ENCODE peak calls at places on chromosomes 13 and 19, in five cellular contexts. U is fibroblast of lung, Y is cardiac muscle cell, K is heart right ventricle, P is tibial artery. Z is an unnamed sample.
A peak's percentile ranks its signal among the peaks of the same experiment; 100 is the strongest.

GRCh38 chr19:4556574-4557185 is 2.8 kb downstream of the SEMA6B start:
- DNase-seq in Y (peak; percentile 42), K (no peak), P (no peak), U (no peak), Z (no peak)

GRCh38 chr13:93218583-93218982 is 8.0 kb upstream of the GPC6 start:
- DNase-seq in Y (no peak), P (no peak), K (no peak), U (no peak), Z (no peak)

GRCh38 chr13:23506071-23506820 is 64.0 kb upstream of the TNFRSF19 start:
- DNase-seq in K (no peak), P (no peak), Y (peak; percentile 67), U (peak; percentile 72), Z (no peak)

GRCh38 chr13:90047600-90047999 is 1299.9 kb upstream of the MIR17HG start:
- DNase-seq in P (no peak), K (no peak), Y (no peak), U (no peak), Z (no peak)

GRCh38 chr19:36141039-36141914 is 1.4 kb downstream of the CAPNS1 start:
- DNase-seq in U (peak; percentile 71), P (peak; percentile 87), K (peak; percentile 87), Y (peak; percentile 91), Z (peak; percentile 81)

GRCh38 chr13:54210397-54211050 is 1181.9 kb downstream of the OLFM4 start:
- DNase-seq in K (no peak), P (no peak), U (no peak), Y (no peak), Z (peak; percentile 93)

GRCh38 chr19:3979674-3980352 is 5.5 kb downstream of the EEF2 start:
- DNase-seq in U (no peak), P (no peak), K (no peak), Y (no peak), Z (no peak)

GRCh38 chr13:112992931-112993700 is 24.1 kb downstream of the MCF2L start:
- DNase-seq in P (no peak), Y (no peak), U (no peak), K (no peak), Z (no peak)

GRCh38 chr13:76764429-76764828 is 121.8 kb downstream of the KCTD12 start:
- DNase-seq in K (peak; percentile 86), U (peak; percentile 10), P (peak; percentile 80), Y (no peak), Z (no peak)

GRCh38 chr13:79385694-79386093 is 20.4 kb downstream of the RBM26 start:
- DNase-seq in P (no peak), K (no peak), U (peak; percentile 37), Y (no peak), Z (peak; percentile 27)

GRCh38 chr13:40167327-40167726 is 499.1 kb downstream of the FOXO1 start:
- DNase-seq in Y (no peak), U (no peak), P (no peak), K (no peak), Z (no peak)

GRCh38 chr13:113935523-113935922 is 38.4 kb downstream of the C13orf46 start:
- DNase-seq in Y (no peak), K (no peak), U (no peak), P (no peak), Z (no peak)

GRCh38 chr13:78689011-78689410 is 30.1 kb upstream of the OBI1 start:
- DNase-seq in P (no peak), K (no peak), U (no peak), Y (peak; percentile 6), Z (no peak)

GRCh38 chr13:33009019-33009418 is 7.2 kb upstream of the KL start:
- DNase-seq in K (no peak), U (no peak), P (no peak), Y (no peak), Z (no peak)

GRCh38 chr13:65971541-65971940 is 1258.6 kb downstream of the PCDH9 start:
- DNase-seq in P (no peak), K (no peak), Y (peak; percentile 7), U (no peak), Z (no peak)

GRCh38 chr13:65964672-65965071 is 1265.5 kb downstream of the PCDH9 start:
- DNase-seq in U (no peak), K (no peak), Y (no peak), P (no peak), Z (no peak)

GRCh38 chr13:65965496-65965895 is 1264.6 kb downstream of the PCDH9 start:
- DNase-seq in P (no peak), K (no peak), Y (no peak), U (peak; percentile 23), Z (no peak)

DNA sequence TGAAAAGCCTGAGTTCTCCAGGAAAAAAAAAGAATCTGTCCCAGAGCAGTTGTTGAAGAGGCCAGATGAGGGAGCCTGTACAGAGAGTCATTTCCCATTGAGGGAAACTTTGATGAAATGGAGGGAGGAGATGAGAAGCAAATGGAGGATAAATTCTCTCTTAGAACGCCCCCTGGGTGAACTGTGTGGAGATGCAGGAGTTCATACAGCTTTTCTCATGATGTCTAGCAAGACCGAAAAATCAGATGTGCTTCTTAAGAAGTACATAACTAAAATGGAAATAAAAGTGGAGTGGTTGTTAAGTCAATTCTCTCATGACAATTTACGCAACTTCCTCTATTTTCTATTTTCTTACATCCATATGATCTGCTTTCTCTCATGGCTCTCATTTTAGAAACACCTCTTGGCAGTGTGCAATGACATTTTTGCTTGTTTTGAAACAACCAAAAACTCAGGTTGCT is 1263.1 kb downstream of the PCDH9 start:
- DNase-seq in Y (peak; percentile 5), U (peak; percentile 36), P (no peak), K (no peak), Z (peak; percentile 35)
- TF ChIP-seq CTCF in Y (peak; percentile 46), U (peak; percentile 36), P (no peak), K (no peak), Z (peak; percentile 66)

GRCh38 chr13:48234652-48235099 is 1.7 kb downstream of the ITM2B start:
- DNase-seq in Y (no peak), P (no peak), K (no peak), U (no peak), Z (no peak)
- H3K27ac ChIP-seq in Y (peak overlapping the region; percentile 76), P (peak overlapping the region; percentile 94), K (peak overlapping the region; percentile 100), U (peak overlapping the region; percentile 51), Z (peak overlapping the region; percentile 99)

DNA sequence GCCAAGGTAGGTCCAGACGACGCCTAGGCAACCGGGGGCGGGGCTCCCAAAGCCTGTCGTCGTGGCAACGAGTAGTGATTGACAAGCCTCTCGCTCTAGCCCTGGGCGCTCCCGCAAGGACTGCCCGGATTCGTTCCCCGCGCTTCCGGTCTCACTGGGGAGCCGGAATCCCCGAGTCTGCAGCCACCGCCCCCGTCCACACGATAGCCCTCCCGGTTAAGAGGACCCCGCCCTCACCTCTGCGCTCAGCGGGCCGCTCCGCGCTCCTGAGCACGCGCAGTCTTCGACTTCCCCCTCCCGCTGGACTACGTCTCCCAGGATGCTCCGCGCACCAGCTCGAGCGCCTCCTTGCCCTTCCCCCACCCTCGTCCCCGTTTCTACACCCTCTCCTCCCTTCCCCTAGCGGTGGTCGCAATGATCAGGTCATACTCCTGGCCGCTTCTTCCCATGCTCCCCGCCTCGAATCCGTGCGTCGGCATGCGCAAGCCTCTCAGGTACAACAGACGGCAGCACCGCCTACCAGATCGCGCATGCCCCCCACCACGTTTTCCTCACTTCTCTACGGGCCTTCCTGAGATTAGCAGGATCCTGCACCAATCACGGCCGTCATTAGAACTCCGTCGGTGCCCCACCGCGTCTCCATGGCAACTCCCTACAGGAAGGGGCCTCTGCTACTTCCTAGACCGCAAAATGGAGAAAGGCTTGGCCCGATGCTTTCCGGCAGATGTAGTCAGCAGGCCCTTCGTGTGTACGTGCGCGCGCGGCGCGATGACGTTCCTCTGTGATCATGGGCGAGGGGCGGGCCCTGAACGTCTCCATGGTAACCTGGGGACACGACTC is at the start of gene MZF1:
- DNase-seq in P (peak; percentile 100), Y (peak; percentile 100), U (peak; percentile 100), K (peak; percentile 100), Z (peak; percentile 100)
- TF ChIP-seq CTCF in P (no peak), Y (no peak), U (no peak), K (no peak), Z (peak; percentile 29)

DNA sequence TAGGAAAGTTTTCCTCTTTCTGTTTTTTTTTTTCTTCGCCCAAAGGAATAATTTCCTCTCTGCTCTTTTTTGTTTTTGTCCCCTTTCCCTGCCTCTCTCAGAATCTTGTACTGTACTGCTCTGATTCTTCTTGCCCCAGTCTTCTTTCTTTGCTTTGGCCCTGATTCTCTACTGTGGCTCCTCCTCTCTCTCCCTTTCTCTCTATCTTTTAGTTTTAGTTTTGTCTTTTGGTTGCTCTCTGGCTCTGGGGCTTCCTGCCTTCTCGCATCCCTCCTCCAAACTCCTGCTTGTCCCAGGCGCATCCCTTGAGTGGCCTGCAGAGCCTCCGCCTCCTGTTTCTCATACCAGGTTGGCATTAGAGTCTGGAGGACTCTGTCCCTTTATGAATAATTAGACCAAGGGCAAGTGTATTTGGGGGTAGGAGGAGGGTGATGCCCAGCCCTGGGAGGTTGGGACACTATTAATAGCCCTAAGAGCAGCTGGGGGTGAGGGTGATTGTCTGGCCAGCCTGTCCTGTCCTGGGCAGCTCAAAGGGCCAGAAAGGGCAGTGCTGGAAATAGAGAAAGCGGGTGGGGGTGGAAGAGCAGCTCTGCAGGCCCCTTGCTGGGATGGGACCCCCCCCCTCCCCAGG is 39.1 kb downstream of the LYL1 start:
- DNase-seq in P (peak; percentile 56), Y (no peak), K (peak; percentile 75), U (no peak), Z (no peak)
- H3K27ac ChIP-seq in P (peak overlapping the region; percentile 99), Y (no peak overlapping the region), K (peak overlapping the region; percentile 71), U (no peak overlapping the region), Z (no peak overlapping the region)

GRCh38 chr19:16185925-16186234 is 670 bp downstream of the FAM32A start:
- DNase-seq in P (no peak), K (no peak), U (peak; percentile 32), Y (peak; percentile 73), Z (no peak)
- TF ChIP-seq CTCF in P (peak; percentile 16), K (no peak), U (peak; percentile 50), Y (peak; percentile 48), Z (peak; percentile 43)

DNA sequence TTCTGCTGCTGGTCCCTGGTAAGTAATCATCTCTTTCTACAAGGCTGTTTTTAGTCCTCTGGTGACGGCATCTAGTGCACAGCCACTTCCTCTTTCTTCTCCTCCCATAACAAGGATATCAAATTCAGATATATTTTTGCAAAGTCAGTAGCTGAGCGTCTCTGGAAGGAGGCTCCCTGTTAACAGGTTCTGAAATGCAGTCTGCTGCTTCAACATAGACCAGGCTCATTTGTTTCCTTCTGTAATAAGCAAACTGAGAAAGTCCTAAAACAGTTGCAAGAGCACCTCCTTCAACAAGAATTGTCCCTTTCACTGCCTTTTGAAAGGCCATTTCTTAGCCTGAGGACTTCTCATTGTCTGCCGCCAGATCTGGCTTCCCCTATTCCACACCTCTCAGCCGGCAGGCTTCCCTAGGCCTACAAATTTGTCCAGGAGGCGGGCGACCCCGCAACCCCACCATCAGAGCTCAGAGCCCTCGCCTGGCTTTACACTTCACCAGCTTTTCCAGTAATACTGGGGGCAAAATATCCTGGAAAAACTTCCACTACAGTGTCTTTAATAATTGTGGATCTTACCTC is 7.4 kb upstream of the ZSCAN5A start:
- DNase-seq in K (no peak), U (no peak), P (no peak), Y (no peak), Z (no peak)
- H3K27ac ChIP-seq in K (peak overlapping the region; percentile 78), U (no peak overlapping the region), P (no peak overlapping the region), Y (no peak overlapping the region), Z (no peak overlapping the region)

Z was measured in foreskin keratinocyte.